ENCODE peak calls at places on chromosomes 7 and 10, in ten cellular contexts. O, Q, N, R, S, B, U, C, E and F are unnamed samples.

GRCh38 chr10:85786401-85786899 is 580.1 kb downstream of the GRID1 start:
- DNase-seq in B (peak), U (no peak), C (peak), E (peak), R (no peak), Q (no peak), N (no peak), S (peak), O (no peak), F (peak)

GRCh38 chr7:102892631-102893278 is 20.0 kb upstream of the LRRC17 start:
- DNase-seq in R (no peak), C (no peak), B (no peak), O (no peak), U (no peak), E (no peak), N (peak), S (no peak), Q (no peak), F (no peak)

GRCh38 chr10:7818295-7819125 is at the start of gene TAF3:
- DNase-seq in Q (peak), U (peak), E (peak), O (peak), S (peak), B (peak), N (peak), R (peak), C (peak), F (peak)

GRCh38 chr7:45894665-45895062 is 6.4 kb downstream of the IGFBP1 start:
- DNase-seq in S (no peak), U (peak), O (no peak), E (no peak), C (no peak), R (no peak), N (no peak), B (no peak), Q (no peak), F (no peak)

GRCh38 chr10:101718681-101719275 is 23.8 kb upstream of the FBXW4 start:
- DNase-seq in C (no peak), O (no peak), N (peak), B (no peak), E (no peak), U (no peak), R (no peak), Q (no peak), S (no peak), F (no peak)

GRCh38 chr10:77027576-77027975 is 610.0 kb downstream of the KCNMA1 start:
- DNase-seq in O (no peak), C (no peak), N (no peak), S (no peak), Q (no peak), R (no peak), E (no peak), U (no peak), B (no peak), F (no peak)

GRCh38 chr10:128147669-128148068 is 21.4 kb upstream of the MKI67 start:
- DNase-seq in R (no peak), Q (peak), O (no peak), N (peak), B (no peak), C (no peak), U (no peak), E (peak), S (no peak), F (no peak)

GRCh38 chr10:123488436-123488835 is 177.7 kb upstream of the GPR26 start:
- DNase-seq in N (no peak), R (no peak), O (no peak), C (no peak), S (no peak), B (no peak), Q (no peak), E (no peak), U (no peak), F (no peak)

GRCh38 chr7:141272417-141272816 is 198.6 kb downstream of the TMEM178B start:
- DNase-seq in Q (no peak), B (no peak), N (no peak), S (no peak), O (no peak), C (no peak), R (no peak), U (no peak), E (no peak), F (no peak)

GRCh38 chr7:5477723-5478531 is 54.3 kb upstream of the TNRC18 start:
- DNase-seq in S (no peak), O (peak), N (no peak), U (no peak), B (peak), E (no peak), C (no peak), R (no peak), Q (no peak), F (peak)

GRCh38 chr10:66187096-66187733 is 738.6 kb upstream of the LRRTM3 start:
- DNase-seq in N (peak), S (no peak), C (no peak), B (no peak), E (no peak), R (no peak), U (no peak), Q (no peak), O (no peak), F (no peak)

GRCh38 chr7:17444673-17445072 is 146.2 kb downstream of the AHR start:
- DNase-seq in O (no peak), U (no peak), S (no peak), E (peak), B (no peak), C (no peak), Q (no peak), R (no peak), N (peak), F (no peak)

GRCh38 chr7:12518920-12519681 is 51.4 kb upstream of the SCIN start:
- DNase-seq in R (no peak), U (no peak), N (peak), B (peak), E (peak), C (peak), O (no peak), S (peak), Q (no peak), F (peak)

GRCh38 chr10:2925631-2926030 is 141.7 kb upstream of the PFKP start:
- DNase-seq in B (no peak), E (peak), U (no peak), Q (no peak), R (no peak), O (no peak), S (no peak), N (peak), C (peak), F (no peak)

GRCh38 chr10:121337356-121337936 is 260.8 kb downstream of the FGFR2 start:
- DNase-seq in R (no peak), C (no peak), Q (no peak), E (no peak), O (no peak), S (no peak), N (no peak), B (no peak), U (no peak), F (no peak)